ENCODE peak calls at places on chromosomes 2 and 18, in seven cellular contexts. One of them, this sample, is unnamed.

GRCh38 chr2:231177156-231178007 is 21.0 kb upstream of the ARMC9 start:
- DNase-seq in Right ventricle myocardium superior: no peak
- DNase-seq in neuronal stem cell: no peak
- DNase-seq in frontal cortex: no peak
- DNase-seq in T-cell: no peak
- DNase-seq in T1000: no peak
- DNase-seq in iPS-NIHi11: no peak
- DNase-seq in this sample: no peak

GRCh38 chr2:215437614-215438013 is 1.7 kb upstream of the FN1 start:
- DNase-seq in neuronal stem cell: no peak
- DNase-seq in Right ventricle myocardium superior: no peak
- DNase-seq in T1000: no peak
- DNase-seq in T-cell: no peak
- DNase-seq in frontal cortex: no peak
- DNase-seq in iPS-NIHi11: no peak
- DNase-seq in this sample: no peak

GRCh38 chr2:180663016-180663471 is 317.4 kb upstream of the UBE2E3 start:
- DNase-seq in T-cell: no peak
- DNase-seq in frontal cortex: no peak
- DNase-seq in Right ventricle myocardium superior: peak
- DNase-seq in iPS-NIHi11: no peak
- DNase-seq in T1000: no peak
- DNase-seq in neuronal stem cell: no peak
- DNase-seq in this sample: no peak

GRCh38 chr2:201149064-201149820 is 33.3 kb downstream of the CFLAR start:
- DNase-seq in neuronal stem cell: no peak
- DNase-seq in frontal cortex: no peak
- DNase-seq in T1000: no peak
- DNase-seq in T-cell: no peak
- DNase-seq in Right ventricle myocardium superior: no peak
- DNase-seq in iPS-NIHi11: no peak
- DNase-seq in this sample: no peak

GRCh38 chr2:181656450-181657261 is at the start of gene CERKL:
- DNase-seq in frontal cortex: no peak
- DNase-seq in iPS-NIHi11: peak
- DNase-seq in Right ventricle myocardium superior: peak
- DNase-seq in T-cell: no peak
- DNase-seq in neuronal stem cell: peak
- DNase-seq in T1000: peak
- DNase-seq in this sample: peak

GRCh38 chr2:70984576-70985282 is 6.3 kb downstream of the ANKRD53 start:
- DNase-seq in T1000: no peak
- DNase-seq in iPS-NIHi11: peak
- DNase-seq in neuronal stem cell: no peak
- DNase-seq in Right ventricle myocardium superior: peak
- DNase-seq in T-cell: peak
- DNase-seq in frontal cortex: no peak
- DNase-seq in this sample: peak

GRCh38 chr18:48933578-48934399 is 17.0 kb downstream of the SMAD7 start:
- DNase-seq in neuronal stem cell: no peak
- DNase-seq in T1000: no peak
- DNase-seq in Right ventricle myocardium superior: no peak
- DNase-seq in iPS-NIHi11: no peak
- DNase-seq in frontal cortex: no peak
- DNase-seq in T-cell: no peak
- DNase-seq in this sample: no peak

GRCh38 chr2:13996527-13996926 is 636.0 kb upstream of the LRATD1 start:
- DNase-seq in frontal cortex: no peak
- DNase-seq in neuronal stem cell: no peak
- DNase-seq in iPS-NIHi11: no peak
- DNase-seq in T-cell: no peak
- DNase-seq in Right ventricle myocardium superior: no peak
- DNase-seq in T1000: no peak
- DNase-seq in this sample: no peak